ENCODE peak calls at places on chromosomes 5 and 9, in seven cellular contexts. O, Q, K, L, W, P and Y are unnamed samples.

GRCh38 chr5:153267506-153267905 is 223.0 kb upstream of the GRIA1 start:
- DNase-seq in O (no peak), Q (no peak), K (no peak), L (no peak), W (no peak), P (no peak), Y (no peak)

GRCh38 chr5:178326054-178326715 is 93.6 kb upstream of the PHYKPL start:
- DNase-seq in O (no peak), Q (no peak), K (no peak), L (no peak), W (no peak), P (no peak), Y (no peak)

GRCh38 chr9:22382331-22382730 is 64.3 kb upstream of the DMRTA1 start:
- DNase-seq in O (no peak), Q (no peak), K (no peak), L (no peak), W (no peak), P (no peak), Y (no peak)

GRCh38 chr9:126347911-126348760 is 21.5 kb downstream of the MVB12B start:
- DNase-seq in O (no peak), Q (no peak), K (no peak), L (peak), W (peak), P (no peak), Y (no peak)

GRCh38 chr9:116951588-116952433 is 264.7 kb downstream of the TRIM32 start:
- DNase-seq in O (no peak), Q (no peak), K (peak), L (no peak), W (no peak), P (peak), Y (no peak)

GRCh38 chr5:643351-643801 is 31.2 kb downstream of the CEP72 start:
- DNase-seq in O (peak), Q (no peak), K (no peak), L (no peak), W (no peak), P (no peak), Y (no peak)

GRCh38 chr5:14129123-14129522 is 14.0 kb upstream of the TRIO start:
- DNase-seq in O (no peak), Q (no peak), K (no peak), L (no peak), W (no peak), P (no peak), Y (no peak)

GRCh38 chr9:18893491-18893890 is 139.5 kb downstream of the SAXO1 start:
- DNase-seq in O (no peak), Q (no peak), K (no peak), L (no peak), W (no peak), P (no peak), Y (no peak)

GRCh38 chr9:116414374-116414773 is 260.8 kb downstream of the PAPPA start:
- DNase-seq in O (no peak), Q (no peak), K (no peak), L (no peak), W (no peak), P (no peak), Y (no peak)

GRCh38 chr9:69554945-69555344 is 117.2 kb downstream of the APBA1 start:
- DNase-seq in O (no peak), Q (no peak), K (no peak), L (no peak), W (no peak), P (peak), Y (no peak)

GRCh38 chr9:135090081-135090480 is 2.6 kb downstream of the OLFM1 start:
- DNase-seq in O (no peak), Q (no peak), K (no peak), L (no peak), W (no peak), P (no peak), Y (no peak)